ENCODE peak calls at places on chromosomes 6 and 20, in six cellular contexts. X, Q, N, W, G and M are unnamed samples.

GRCh38 chr20:32577657-32578056 is 7.5 kb downstream of the NOL4L start:
- DNase-seq in X (no peak), Q (no peak), N (no peak), W (no peak), G (no peak), M (no peak)

GRCh38 chr6:136647363-136647763 is 97.1 kb upstream of the MAP7 start:
- DNase-seq in X (no peak), Q (no peak), N (peak), W (no peak), G (no peak), M (no peak)

GRCh38 chr6:6230286-6230685 is 90.2 kb downstream of the F13A1 start:
- DNase-seq in X (no peak), Q (no peak), N (no peak), W (peak), G (no peak), M (no peak)

GRCh38 chr20:62059926-62060630 is 5.6 kb downstream of the TAF4 start:
- DNase-seq in X (no peak), Q (no peak), N (no peak), W (no peak), G (no peak), M (no peak)

GRCh38 chr20:3238616-3239025 is 369 bp downstream of the SLC4A11 start:
- DNase-seq in X (no peak), Q (no peak), N (no peak), W (no peak), G (no peak), M (peak)

GRCh38 chr6:43035495-43036194 is 14.2 kb downstream of the RRP36 start:
- DNase-seq in X (no peak), Q (no peak), N (no peak), W (no peak), G (no peak), M (no peak)

GRCh38 chr20:63808964-63809674 is 21.9 kb downstream of the ZBTB46 start:
- DNase-seq in X (no peak), Q (no peak), N (no peak), W (no peak), G (no peak), M (no peak)

GRCh38 chr6:148973809-148974208 is 227.0 kb downstream of the UST start:
- DNase-seq in X (peak), Q (peak), N (no peak), W (no peak), G (peak), M (peak)

GRCh38 chr20:48198951-48199431 is 413.7 kb upstream of the SULF2 start:
- DNase-seq in X (no peak), Q (no peak), N (no peak), W (no peak), G (no peak), M (no peak)

GRCh38 chr6:108441141-108441540 is 119.6 kb upstream of the FOXO3 start:
- DNase-seq in X (no peak), Q (no peak), N (no peak), W (no peak), G (no peak), M (no peak)

GRCh38 chr20:32336918-32337347 is 21.2 kb upstream of the ASXL1 start:
- DNase-seq in X (no peak), Q (no peak), N (no peak), W (peak), G (peak), M (peak)

DNA sequence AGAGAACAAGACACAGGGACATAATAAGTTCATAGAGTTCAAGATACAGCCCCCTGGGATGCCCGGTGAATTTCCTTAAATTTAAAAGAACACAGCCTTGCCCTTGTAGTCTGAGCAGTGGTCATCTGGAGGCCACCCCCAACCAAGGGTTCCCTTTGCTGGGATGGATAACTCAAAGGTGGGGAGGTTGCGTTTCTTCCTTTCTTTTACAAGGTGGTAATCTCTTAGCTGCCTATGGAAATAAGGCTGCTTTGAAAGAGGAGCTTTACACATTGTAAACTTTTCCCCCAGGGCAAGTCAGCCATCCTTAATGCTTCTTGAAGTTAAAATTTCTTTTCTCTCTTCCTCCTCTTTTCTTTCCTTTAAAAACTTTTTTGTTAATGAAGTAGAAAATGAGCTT is 71.2 kb upstream of the PRDM1 start:
- DNase-seq in X (no peak), Q (no peak), N (no peak), W (no peak), G (no peak), M (no peak)
- TF ChIP-seq JUND in X (no peak), Q (no peak), N (no peak), W (no peak), G (no peak), M (no peak)

GRCh38 chr20:944148-944547 is 28.0 kb upstream of the ANGPT4 start:
- DNase-seq in X (no peak), Q (no peak), N (no peak), W (no peak), G (no peak), M (no peak)

GRCh38 chr20:939606-940005 is 23.5 kb upstream of the ANGPT4 start:
- DNase-seq in X (no peak), Q (no peak), N (no peak), W (no peak), G (no peak), M (no peak)

GRCh38 chr20:940926-941325 is 24.8 kb upstream of the ANGPT4 start:
- DNase-seq in X (no peak), Q (no peak), N (no peak), W (no peak), G (no peak), M (no peak)

GRCh38 chr20:944774-945410 is 28.8 kb upstream of the ANGPT4 start:
- DNase-seq in X (no peak), Q (no peak), N (no peak), W (no peak), G (no peak), M (no peak)

GRCh38 chr20:942611-943010 is 26.5 kb upstream of the ANGPT4 start:
- DNase-seq in X (no peak), Q (no peak), N (no peak), W (no peak), G (no peak), M (no peak)
- TF ChIP-seq JUND in X (no peak), Q (no peak), N (no peak), W (no peak), G (no peak), M (no peak)

GRCh38 chr6:127515794-127516675 is 3.1 kb downstream of the MTCL3 start:
- DNase-seq in X (peak), Q (peak), N (no peak), W (no peak), G (peak), M (no peak)
- TF ChIP-seq JUND in X (no peak), Q (no peak), N (no peak), W (no peak), G (no peak), M (no peak)

GRCh38 chr20:46324960-46325703 is 16.8 kb upstream of the CDH22 start:
- DNase-seq in X (no peak), Q (no peak), N (no peak), W (peak), G (peak), M (no peak)
- TF ChIP-seq JUND in X (no peak), Q (no peak), N (no peak), W (no peak), G (no peak), M (no peak)